ENCODE peak calls at places on chromosome 17, in five cellular contexts. J is H9; U is esophagus muscularis mucosa; P is CD8-positive, alpha-beta T cell; K is uterus. N is an unnamed sample.

GRCh38 chr17:28398280-28398981 is 7.6 kb downstream of the SLC46A1 start:
- DNase-seq in K (no peak), U (no peak), J (no peak), P (no peak), N (no peak)

GRCh38 chr17:40598928-40599627 is 33.8 kb upstream of the CCR7 start:
- DNase-seq in P (no peak), U (peak; percentile 89), J (no peak), K (peak; percentile 32), N (no peak)

GRCh38 chr17:8740486-8740885 is 4.2 kb downstream of the CCDC42 start:
- DNase-seq in U (no peak), K (no peak), P (peak; percentile 80), J (peak; percentile 89), N (no peak)

GRCh38 chr17:14840616-14841231 is 424.4 kb downstream of the PMP22 start:
- DNase-seq in P (no peak), U (no peak), J (no peak), K (no peak), N (no peak)

GRCh38 chr17:64718058-64718457 is 56.0 kb upstream of the SMURF2 start:
- DNase-seq in J (no peak), P (no peak), K (no peak), U (no peak), N (peak; percentile 49)

GRCh38 chr17:3710951-3711383 is 12.7 kb upstream of the HASPIN start:
- DNase-seq in P (peak; percentile 77), K (no peak), J (peak; percentile 54), U (no peak), N (peak; percentile 52)

GRCh38 chr17:17896746-17897145 is 60.0 kb upstream of the SREBF1 start:
- DNase-seq in J (no peak), U (no peak), P (no peak), K (no peak), N (no peak)

GRCh38 chr17:40319651-40320550 is 10.9 kb downstream of the RARA start:
- DNase-seq in J (peak; percentile 25), K (peak; percentile 48), U (no peak), P (peak; percentile 81), N (no peak)

GRCh38 chr17:58277726-58278595 is 2.8 kb downstream of the MPO start:
- DNase-seq in K (no peak), P (no peak), J (no peak), U (no peak), N (no peak)

GRCh38 chr17:21676281-21677111 is 15.8 kb upstream of the KCNJ18 start:
- DNase-seq in K (peak; percentile 8), U (no peak), P (no peak), J (no peak), N (no peak)

GRCh38 chr17:81644976-81645952 is 8.3 kb downstream of the TSPAN10 start:
- DNase-seq in J (no peak), U (no peak), K (no peak), P (no peak), N (no peak)

GRCh38 chr17:57545836-57546305 is 199.2 kb downstream of the CCDC182 start:
- DNase-seq in K (no peak), U (no peak), P (no peak), J (no peak), N (no peak)

GRCh38 chr17:49717371-49717841 is 9.6 kb upstream of the SLC35B1 start:
- DNase-seq in J (no peak), U (no peak), K (no peak), P (no peak), N (no peak)

GRCh38 chr17:17836818-17837379 is at the start of gene SREBF1:
- DNase-seq in P (peak; percentile 64), U (no peak), J (peak; percentile 87), K (peak; percentile 72), N (no peak)

GRCh38 chr17:42618442-42619150 is 9.1 kb downstream of the TUBG1 start:
- DNase-seq in J (peak; percentile 91), P (no peak), K (peak; percentile 18), U (no peak), N (peak; percentile 73)

GRCh38 chr17:43779145-43780125 is 658 bp upstream of the DUSP3 start:
- DNase-seq in K (no peak), J (peak; percentile 66), P (no peak), U (no peak), N (no peak)

GRCh38 chr17:28985950-28986713 is 19.7 kb downstream of the SEZ6 start:
- DNase-seq in J (peak; percentile 88), U (no peak), P (no peak), K (no peak), N (no peak)

GRCh38 chr17:36930501-36930900 is 6.8 kb upstream of the LHX1 start:
- DNase-seq in P (no peak), J (no peak), U (no peak), K (no peak), N (no peak)
- H3K27me3 ChIP-seq in P (peaks cover 70% of the 10 kb centered on the region), J (peaks cover 64% of the 10 kb centered on the region), U (peaks cover 86% of the 10 kb centered on the region), K (peaks cover 76% of the 10 kb centered on the region), N (peaks cover 65% of the 10 kb centered on the region)

GRCh38 chr17:66971730-66972441 is 7.4 kb downstream of the CACNG4 start:
- DNase-seq in P (no peak), J (no peak), U (no peak), K (no peak), N (no peak)

GRCh38 chr17:66968916-66969315 is 4.4 kb downstream of the CACNG4 start:
- DNase-seq in K (no peak), U (no peak), P (no peak), J (no peak), N (no peak)

GRCh38 chr17:66970797-66971196 is 6.3 kb downstream of the CACNG4 start:
- DNase-seq in U (no peak), J (no peak), K (no peak), P (no peak), N (no peak)

GRCh38 chr17:66970140-66970539 is 5.6 kb downstream of the CACNG4 start:
- DNase-seq in K (no peak), J (no peak), P (no peak), U (no peak), N (no peak)

GRCh38 chr17:66971249-66971648 is 6.7 kb downstream of the CACNG4 start:
- DNase-seq in K (no peak), J (no peak), P (no peak), U (no peak), N (no peak)
- H3K27me3 ChIP-seq in K (no peaks in the 10 kb centered on the region), J (peaks cover 7% of the 10 kb centered on the region), P (peaks cover 7% of the 10 kb centered on the region), U (peaks cover 8% of the 10 kb centered on the region), N (peaks cover 11% of the 10 kb centered on the region)

GRCh38 chr17:37744961-37745800 is at the start of gene HNF1B:
- DNase-seq in K (no peak), U (no peak), J (peak; percentile 83), P (no peak), N (no peak)
- H3K27me3 ChIP-seq in K (peaks cover 52% of the 10 kb centered on the region), U (peaks cover 50% of the 10 kb centered on the region), J (peaks cover 70% of the 10 kb centered on the region), P (peaks cover 34% of the 10 kb centered on the region), N (peaks cover 56% of the 10 kb centered on the region)

DNA sequence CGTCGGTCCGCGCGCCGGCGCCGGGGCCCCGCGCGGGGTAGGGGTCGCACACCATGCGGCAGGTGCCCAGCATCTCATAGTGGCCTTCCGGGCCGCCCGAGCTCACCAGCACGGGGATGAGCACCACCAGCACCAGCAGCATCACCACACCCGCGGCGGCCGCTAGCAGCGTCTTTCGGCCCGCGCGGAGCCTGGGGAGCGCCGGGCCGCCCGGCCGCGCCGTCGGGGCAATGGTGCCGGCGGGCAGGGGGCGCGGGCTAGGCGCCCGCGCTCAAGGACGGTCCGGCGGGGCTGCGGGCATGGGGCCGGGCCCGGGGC is 237 bp downstream of the C1QL1 start:
- DNase-seq in K (no peak), J (no peak), P (no peak), U (no peak), N (no peak)
- H3K27me3 ChIP-seq in K (peaks cover 19% of the 10 kb centered on the region), J (peaks cover 31% of the 10 kb centered on the region), P (peaks cover 39% of the 10 kb centered on the region), U (peaks cover 28% of the 10 kb centered on the region), N (peaks cover 14% of the 10 kb centered on the region)

DNA sequence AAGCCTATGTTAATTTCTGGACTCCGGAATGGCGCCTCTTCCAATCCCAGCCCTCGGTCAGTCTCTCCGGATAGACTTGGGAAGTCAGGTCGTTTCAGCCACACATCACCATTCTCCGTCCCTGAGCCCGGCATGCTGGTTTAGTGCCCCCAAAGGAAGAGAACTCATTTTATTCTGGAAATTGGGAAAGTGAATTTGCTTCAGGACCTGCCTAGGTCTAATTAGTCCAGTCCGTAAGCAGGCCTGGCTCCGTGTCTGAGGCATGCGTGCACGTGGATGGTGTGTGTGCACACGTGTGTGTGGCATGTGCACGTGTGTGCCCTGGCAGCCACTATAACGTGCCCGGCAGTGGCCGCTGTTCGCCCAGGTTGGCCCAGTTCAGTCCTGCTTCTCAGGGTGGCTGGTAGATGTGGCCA is 77.4 kb downstream of the RPA1 start:
- DNase-seq in P (no peak), J (no peak), U (no peak), K (no peak), N (no peak)
- H3K27me3 ChIP-seq in P (peaks cover 35% of the 10 kb centered on the region), J (peaks cover 64% of the 10 kb centered on the region), U (peaks cover 31% of the 10 kb centered on the region), K (peaks cover 18% of the 10 kb centered on the region), N (peaks cover 2% of the 10 kb centered on the region)

DNA sequence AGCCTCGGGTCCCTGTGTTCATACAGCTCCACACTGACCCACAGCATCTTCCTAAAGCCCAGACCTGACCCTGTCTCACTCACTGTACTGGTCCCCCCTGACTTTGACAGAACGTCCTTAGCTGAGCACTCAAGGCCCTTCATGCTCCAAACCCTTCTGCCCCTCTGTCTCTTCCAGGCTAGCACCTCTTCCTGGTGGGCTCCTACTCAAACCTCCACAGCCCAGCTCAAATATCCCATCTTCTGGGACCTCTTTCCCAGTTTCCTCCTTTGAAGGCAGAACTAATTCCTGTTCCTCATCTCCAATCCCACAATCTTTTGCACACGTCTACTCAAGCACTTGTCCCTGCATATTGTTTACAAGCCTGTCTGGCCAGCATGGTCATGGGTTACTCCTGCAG is 8.8 kb downstream of the GRIN2C start:
- DNase-seq in P (no peak), K (no peak), U (no peak), J (no peak), N (no peak)
- H3K27me3 ChIP-seq in P (peaks cover 19% of the 10 kb centered on the region), K (peaks cover 27% of the 10 kb centered on the region), U (peaks cover 37% of the 10 kb centered on the region), J (peaks cover 31% of the 10 kb centered on the region), N (no peaks in the 10 kb centered on the region)

GRCh38 chr17:79601604-79602420 is 9.0 kb downstream of the RBFOX3 start:
- DNase-seq in K (no peak), P (no peak), J (no peak), U (no peak), N (no peak)
- H3K27me3 ChIP-seq in K (no peaks in the 10 kb centered on the region), P (peaks cover 4% of the 10 kb centered on the region), J (no peaks in the 10 kb centered on the region), U (peaks cover 5% of the 10 kb centered on the region), N (peaks cover 2% of the 10 kb centered on the region)

DNA sequence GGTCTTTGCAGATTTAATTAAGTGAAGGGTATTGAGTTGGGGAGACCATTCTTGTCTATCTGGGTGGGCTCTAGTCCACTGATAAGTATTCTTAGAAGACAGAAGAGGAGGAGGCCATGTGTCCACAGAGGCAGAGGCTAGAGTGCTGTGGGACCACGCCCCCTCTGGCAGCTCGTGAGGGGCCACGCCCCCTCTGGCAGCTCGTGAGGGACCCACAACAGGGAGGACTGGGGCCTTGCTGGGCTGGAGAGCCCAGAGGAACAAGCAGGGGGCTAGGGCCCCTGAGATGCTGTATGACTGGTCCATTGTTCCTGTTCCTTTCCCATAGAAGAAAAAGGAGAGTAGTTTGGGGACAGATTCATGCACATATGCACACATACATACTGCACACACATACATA is 106.8 kb downstream of the METRNL start:
- DNase-seq in U (no peak), P (peak; percentile 39), K (no peak), J (peak; percentile 51), N (no peak)
- H3K27me3 ChIP-seq in U (no peaks in the 10 kb centered on the region), P (no peaks in the 10 kb centered on the region), K (no peaks in the 10 kb centered on the region), J (no peaks in the 10 kb centered on the region), N (no peaks in the 10 kb centered on the region)

N was measured in mammary epithelial cell.